ENCODE peak calls at places on chromosomes 7 and 10, in ten cellular contexts. R is cerebellar cortex; U is activated T-cell treated with anti-CD3 and anti-CD28 coated beads for 1 hour; F is midbrain; J is Right ventricle myocardium superior; C is stimulated activated CD4-positive, alpha-beta T cell treated with anti-CD3 and anti-CD28 coated beads, Interleukin-4, amount 100 ng/mL, for 1 hour; A is fibroblast of lung; E is SJSA1; S is DMS153; W is SK-MEL-5. B is an unnamed sample.

GRCh38 chr7:130441408-130441854 is 615 bp upstream of the CEP41 start:
- DNase-seq in E (no peak), S (peak), C (no peak), U (no peak), F (peak), W (peak), J (no peak), A (no peak), R (peak), B (peak)

GRCh38 chr7:141460781-141461715 is 90.2 kb upstream of the AGK start:
- DNase-seq in W (no peak), A (peak), C (no peak), S (peak), U (no peak), R (peak), J (no peak), E (no peak), F (peak), B (peak)

GRCh38 chr7:155090647-155091046 is 20.5 kb downstream of the HTR5A start:
- DNase-seq in U (no peak), E (no peak), F (no peak), A (no peak), J (no peak), S (no peak), C (no peak), R (no peak), W (no peak), B (no peak)

GRCh38 chr7:158296798-158297104 is 290.9 kb downstream of the PTPRN2 start:
- DNase-seq in U (no peak), R (peak), S (no peak), A (no peak), C (no peak), W (no peak), J (no peak), E (no peak), F (no peak), B (no peak)

GRCh38 chr7:106165328-106165727 is 53.2 kb upstream of the SYPL1 start:
- DNase-seq in J (no peak), U (no peak), R (no peak), S (no peak), E (no peak), C (no peak), F (no peak), W (peak), A (peak), B (no peak)

GRCh38 chr10:52215745-52216361 is 98.2 kb upstream of the DKK1 start:
- DNase-seq in J (no peak), C (no peak), U (peak), F (peak), W (peak), S (peak), E (peak), R (peak), A (peak), B (peak)

GRCh38 chr7:21543528-21544302 is 876 bp downstream of the DNAH11 start:
- DNase-seq in A (peak), W (no peak), S (no peak), U (no peak), J (no peak), E (peak), C (no peak), F (no peak), R (no peak), B (no peak)

GRCh38 chr7:81285142-81285871 is 366.5 kb upstream of the SEMA3C start:
- DNase-seq in U (no peak), A (peak), C (no peak), R (no peak), S (no peak), J (no peak), E (peak), F (no peak), W (peak), B (no peak)

GRCh38 chr7:45683556-45684148 is 109.5 kb downstream of the ADCY1 start:
- DNase-seq in F (no peak), S (no peak), J (no peak), R (no peak), A (no peak), U (no peak), C (no peak), W (no peak), E (no peak), B (no peak)

GRCh38 chr7:31883761-31884164 is 186.4 kb downstream of the PDE1C start:
- DNase-seq in C (no peak), S (peak), E (no peak), W (peak), R (peak), U (no peak), A (peak), J (no peak), F (peak), B (peak)

GRCh38 chr10:76080991-76081390 is 649.6 kb downstream of the LRMDA start:
- DNase-seq in W (no peak), U (no peak), S (peak), F (no peak), A (peak), C (no peak), J (no peak), R (no peak), E (no peak), B (no peak)

GRCh38 chr7:1562611-1563051 is 6.6 kb upstream of the TMEM184A start:
- DNase-seq in C (no peak), U (no peak), F (no peak), W (no peak), S (no peak), A (peak), J (no peak), R (no peak), E (no peak), B (no peak)

GRCh38 chr7:134513169-134513752 is 14.1 kb upstream of the AKR1B10 start:
- DNase-seq in E (peak), W (peak), A (peak), C (peak), J (peak), R (peak), F (peak), U (no peak), S (peak), B (peak)

GRCh38 chr10:130500251-130501000 is 364.2 kb downstream of the GLRX3 start:
- DNase-seq in S (no peak), A (no peak), R (no peak), W (no peak), F (no peak), E (no peak), J (no peak), U (no peak), C (no peak), B (no peak)

GRCh38 chr10:585502-585901 is 104.0 kb downstream of the DIP2C start:
- DNase-seq in R (no peak), W (no peak), A (no peak), C (no peak), J (no peak), U (no peak), F (no peak), S (no peak), E (no peak), B (no peak)

GRCh38 chr10:63767512-63767911 is 246.3 kb downstream of the REEP3 start:
- DNase-seq in C (no peak), W (peak), U (no peak), J (no peak), F (peak), R (no peak), S (no peak), E (peak), A (peak), B (peak)

GRCh38 chr10:53748319-53748718 is 975.7 kb upstream of the MBL2 start:
- DNase-seq in F (no peak), W (no peak), E (no peak), S (no peak), U (no peak), A (no peak), R (no peak), C (no peak), J (no peak), B (no peak)

GRCh38 chr7:90595801-90596683 is at the start of gene CDK14:
- DNase-seq in C (peak), R (peak), W (peak), F (peak), U (no peak), A (peak), E (peak), S (peak), J (peak), B (no peak)